ENCODE peak calls at places on chromosomes 6 and 20, in five cellular contexts. L is uterus, W is pancreas, R is adrenal gland, Z is T-helper 17 cell. N is an unnamed sample. For H3K9me3, the result is how much of the 10 kb centered on the place peaks cover.

GRCh38 chr20:45279992-45280391 is 25.6 kb upstream of the SLPI start:
- DNase-seq in L (no peak), W (no peak), R (no peak), Z (no peak), N (no peak)

GRCh38 chr6:41593451-41594238 is 44.6 kb upstream of the MDFI start:
- DNase-seq in L (no peak), W (peak), R (no peak), Z (no peak), N (no peak)

GRCh38 chr6:84329077-84329476 is 101.6 kb upstream of the CEP162 start:
- DNase-seq in L (no peak), W (no peak), R (no peak), Z (no peak), N (no peak)

GRCh38 chr6:36929152-36929551 is 25.4 kb upstream of the PI16 start:
- DNase-seq in L (no peak), W (no peak), R (peak), Z (no peak), N (peak)

GRCh38 chr20:48626226-48626937 is 201.4 kb downstream of the PREX1 start:
- DNase-seq in L (no peak), W (peak), R (no peak), Z (no peak), N (peak)

GRCh38 chr6:41594326-41594725 is 43.9 kb upstream of the MDFI start:
- DNase-seq in L (no peak), W (no peak), R (no peak), Z (no peak), N (no peak)

GRCh38 chr6:122392564-122393338 is 6.7 kb upstream of the HSF2 start:
- DNase-seq in L (no peak), W (no peak), R (no peak), Z (no peak), N (no peak)

GRCh38 chr6:130223508-130223907 is 757 bp upstream of the SAMD3 start:
- DNase-seq in L (no peak), W (no peak), R (no peak), Z (no peak), N (peak)

GRCh38 chr6:4903751-4904370 is 100.0 kb downstream of the RPP40 start:
- DNase-seq in L (peak), W (no peak), R (no peak), Z (no peak), N (no peak)

GRCh38 chr6:80523531-80523970 is 417.1 kb downstream of the BCKDHB start:
- DNase-seq in L (peak), W (no peak), R (peak), Z (no peak), N (peak)

GRCh38 chr6:169326067-169326799 is 72.6 kb upstream of the THBS2 start:
- DNase-seq in L (no peak), W (no peak), R (peak), Z (no peak), N (no peak)

GRCh38 chr6:166490671-166491500 is 95.6 kb downstream of the RAMACL start:
- DNase-seq in L (no peak), W (no peak), R (no peak), Z (no peak), N (no peak)

GRCh38 chr6:92446052-92446451 is 973.3 kb downstream of the EPHA7 start:
- DNase-seq in L (no peak), W (no peak), R (no peak), Z (no peak), N (no peak)

DNA sequence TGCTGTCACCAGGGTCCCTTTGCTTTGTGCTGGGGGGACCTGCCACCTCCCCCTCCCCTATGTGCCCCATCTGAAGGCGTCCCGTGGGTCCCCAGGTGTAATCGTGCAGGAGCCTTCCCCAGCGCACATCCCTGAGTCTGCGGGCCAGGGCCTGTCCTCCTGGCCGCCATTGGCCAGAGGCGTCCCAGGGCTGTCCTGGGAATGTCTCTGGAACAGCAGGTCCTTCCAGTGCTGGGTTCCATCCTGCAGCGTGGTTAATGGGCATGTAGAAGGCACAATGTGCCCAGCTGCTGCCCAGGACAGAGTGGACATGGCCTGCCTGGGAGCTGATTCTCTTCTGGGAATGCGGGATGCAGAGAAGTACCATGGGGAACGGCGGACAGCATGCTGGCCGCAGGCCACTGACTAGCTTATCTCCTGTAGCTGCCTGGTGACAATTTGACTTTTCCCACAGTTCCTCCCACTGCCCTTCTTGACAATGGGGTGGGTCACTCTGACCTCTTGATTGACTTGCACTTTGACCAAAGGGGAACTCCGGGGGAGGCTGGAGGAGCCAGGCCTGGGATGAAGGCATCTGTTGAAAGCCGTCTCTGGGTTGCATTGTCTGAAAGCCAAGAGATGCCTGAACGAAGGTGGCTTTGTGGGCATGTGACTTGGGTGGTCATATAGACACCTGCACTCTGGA is 64.0 kb downstream of the CTCFL start:
- DNase-seq in L (no peak), W (no peak), R (no peak), Z (no peak), N (no peak)
- H3K9me3 ChIP-seq in L (under half), W (under half), R (under half), Z (under half), N (under half)

GRCh38 chr6:30287139-30287538 is 39.6 kb upstream of the TRIM39 start:
- DNase-seq in L (no peak), W (no peak), R (no peak), Z (no peak), N (no peak)

GRCh38 chr6:30282522-30282921 is 44.2 kb upstream of the TRIM39 start:
- DNase-seq in L (no peak), W (no peak), R (no peak), Z (no peak), N (no peak)

GRCh38 chr6:30283761-30284160 is 43.0 kb upstream of the TRIM39 start:
- DNase-seq in L (no peak), W (no peak), R (no peak), Z (no peak), N (no peak)
- H3K9me3 ChIP-seq in L (half or more), W (under half), R (under half), Z (under half), N (under half)

GRCh38 chr6:159278626-159279025 is 109.4 kb downstream of the FNDC1 start:
- DNase-seq in L (no peak), W (no peak), R (no peak), Z (no peak), N (no peak)
- H3K9me3 ChIP-seq in L (under half), W (under half), R (under half), Z (under half), N (under half)

DNA sequence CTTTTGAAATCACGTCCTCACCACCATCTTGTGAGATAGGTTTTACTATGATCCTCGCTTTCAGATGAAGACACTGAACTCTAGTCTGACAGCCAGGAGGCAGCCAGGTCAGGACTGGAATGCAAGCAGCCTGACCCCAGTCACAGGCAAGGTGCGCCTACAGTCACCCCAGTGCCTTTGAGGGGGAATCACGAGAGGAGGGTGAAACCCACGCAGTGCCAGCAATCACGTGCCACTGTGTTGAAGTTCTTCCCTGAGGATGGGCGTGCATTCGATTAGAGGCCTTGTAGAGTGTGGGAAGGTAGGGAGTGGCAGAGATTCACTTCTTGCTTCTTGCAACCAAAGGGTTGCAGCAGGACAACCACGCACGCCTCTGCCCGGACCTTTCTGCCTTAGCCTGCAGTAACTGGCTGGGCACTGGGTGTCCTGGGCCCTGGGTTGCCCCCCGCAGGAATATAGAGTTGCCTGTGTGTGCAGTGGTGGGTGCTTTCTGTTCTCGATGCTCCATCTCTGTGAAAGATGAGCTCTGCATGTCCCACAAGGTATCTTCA is 33.7 kb upstream of the IRF4 start:
- DNase-seq in L (no peak), W (no peak), R (no peak), Z (no peak), N (no peak)
- H3K9me3 ChIP-seq in L (under half), W (under half), R (under half), Z (under half), N (under half)

GRCh38 chr20:16083639-16084280 is 489.5 kb downstream of the KIF16B start:
- DNase-seq in L (no peak), W (no peak), R (no peak), Z (no peak), N (no peak)
- H3K9me3 ChIP-seq in L (under half), W (under half), R (under half), Z (under half), N (under half)

N was measured in aorta.